ENCODE peak calls at places on chromosome 3, in seven cellular contexts. H is stimulated activated CD8-positive, alpha-beta memory T cell treated with anti-CD3 and anti-CD28 coated beads, Interleukin-15, amount 100 ng/mL, for 1 hour; J is psoas muscle; L is mucosa of descending colon; P is lower lobe of right lung; G is T47D; T is stimulated activated CD4-positive, alpha-beta T cell treated with anti-CD3 and anti-CD28 coated beads, TNF-alpha, amount 100 ng/mL, for 4 hours. W is an unnamed sample.

GRCh38 chr3:128448491-128448890 is 18.2 kb downstream of the DNAJB8 start:
- DNase-seq in H (no peak), J (no peak), L (no peak), P (no peak), G (no peak), T (no peak), W (no peak)

GRCh38 chr3:55570361-55570760 is 83.3 kb upstream of the WNT5A start:
- DNase-seq in H (no peak), J (no peak), L (no peak), P (no peak), G (no peak), T (no peak), W (no peak)

GRCh38 chr3:164683516-164683915 is 394.8 kb downstream of the SI start:
- DNase-seq in H (no peak), J (no peak), L (no peak), P (no peak), G (peak), T (no peak), W (no peak)

GRCh38 chr3:5729852-5730251 is 542.3 kb downstream of the EDEM1 start:
- DNase-seq in H (no peak), J (no peak), L (no peak), P (no peak), G (peak), T (no peak), W (no peak)

GRCh38 chr3:71052725-71053124 is 530.8 kb downstream of the FOXP1 start:
- DNase-seq in H (no peak), J (no peak), L (no peak), P (no peak), G (no peak), T (no peak), W (no peak)

GRCh38 chr3:31145062-31145461 is 250.6 kb upstream of the GADL1 start:
- DNase-seq in H (no peak), J (no peak), L (no peak), P (no peak), G (no peak), T (no peak), W (no peak)

GRCh38 chr3:135868801-135869200 is 96.7 kb upstream of the PPP2R3A start:
- DNase-seq in H (no peak), J (no peak), L (no peak), P (no peak), G (no peak), T (no peak), W (no peak)

GRCh38 chr3:161265916-161266571 is 44.9 kb downstream of the NMD3 start:
- DNase-seq in H (no peak), J (no peak), L (no peak), P (no peak), G (no peak), T (no peak), W (no peak)

GRCh38 chr3:30500666-30501399 is 105.6 kb upstream of the TGFBR2 start:
- DNase-seq in H (no peak), J (no peak), L (no peak), P (no peak), G (no peak), T (no peak), W (no peak)

W was measured in HuH-7.5.